ENCODE peak calls at places on chromosome 6, in eight cellular contexts. One of them, this sample, is unnamed.

GRCh38 chr6:99743647-99744046 is 137.0 kb downstream of the PRDM13 start:
- DNase-seq in neural progenitor cell: no peak
- DNase-seq in HCT116: no peak
- DNase-seq in MM.1S: no peak
- DNase-seq in SK-N-SH: no peak
- DNase-seq in hepatocyte: no peak
- DNase-seq in PC-3: no peak
- DNase-seq in GM23248: no peak
- DNase-seq in this sample: no peak

GRCh38 chr6:108767418-108768175 is 80.6 kb upstream of the ARMC2 start:
- DNase-seq in HCT116: no peak
- DNase-seq in hepatocyte: no peak
- DNase-seq in MM.1S: peak
- DNase-seq in GM23248: no peak
- DNase-seq in neural progenitor cell: no peak
- DNase-seq in SK-N-SH: no peak
- DNase-seq in PC-3: no peak
- DNase-seq in this sample: no peak

GRCh38 chr6:72622094-72622540 is 253 bp downstream of the KCNQ5 start:
- DNase-seq in HCT116: no peak
- DNase-seq in neural progenitor cell: peak
- DNase-seq in PC-3: no peak
- DNase-seq in hepatocyte: peak
- DNase-seq in SK-N-SH: peak
- DNase-seq in MM.1S: peak
- DNase-seq in GM23248: peak
- DNase-seq in this sample: peak

GRCh38 chr6:12010635-12011275 is 1.4 kb upstream of the HIVEP1 start:
- DNase-seq in SK-N-SH: peak
- DNase-seq in GM23248: peak
- DNase-seq in HCT116: no peak
- DNase-seq in PC-3: no peak
- DNase-seq in neural progenitor cell: peak
- DNase-seq in hepatocyte: peak
- DNase-seq in MM.1S: peak
- DNase-seq in this sample: peak

GRCh38 chr6:39037707-39038106 is 10.9 kb upstream of the GLP1R start:
- DNase-seq in hepatocyte: no peak
- DNase-seq in neural progenitor cell: no peak
- DNase-seq in MM.1S: no peak
- DNase-seq in PC-3: no peak
- DNase-seq in GM23248: no peak
- DNase-seq in HCT116: no peak
- DNase-seq in SK-N-SH: no peak
- DNase-seq in this sample: no peak

GRCh38 chr6:7000825-7001777 is 106.7 kb upstream of the RREB1 start:
- DNase-seq in MM.1S: no peak
- DNase-seq in neural progenitor cell: no peak
- DNase-seq in HCT116: no peak
- DNase-seq in hepatocyte: no peak
- DNase-seq in GM23248: no peak
- DNase-seq in PC-3: peak
- DNase-seq in SK-N-SH: no peak
- DNase-seq in this sample: no peak

GRCh38 chr6:11363881-11364576 is 131.6 kb upstream of the NEDD9 start:
- DNase-seq in PC-3: no peak
- DNase-seq in SK-N-SH: no peak
- DNase-seq in neural progenitor cell: no peak
- DNase-seq in hepatocyte: no peak
- DNase-seq in HCT116: no peak
- DNase-seq in GM23248: no peak
- DNase-seq in MM.1S: no peak
- DNase-seq in this sample: no peak

GRCh38 chr6:111764238-111765182 is 108.7 kb downstream of the FYN start:
- DNase-seq in SK-N-SH: no peak
- DNase-seq in MM.1S: no peak
- DNase-seq in HCT116: no peak
- DNase-seq in neural progenitor cell: peak
- DNase-seq in hepatocyte: no peak
- DNase-seq in PC-3: no peak
- DNase-seq in GM23248: no peak
- DNase-seq in this sample: peak

GRCh38 chr6:116633685-116634084 is 17.4 kb downstream of the RSPH4A start:
- DNase-seq in GM23248: peak
- DNase-seq in HCT116: no peak
- DNase-seq in MM.1S: peak
- DNase-seq in PC-3: peak
- DNase-seq in neural progenitor cell: peak
- DNase-seq in SK-N-SH: peak
- DNase-seq in hepatocyte: peak
- DNase-seq in this sample: peak

GRCh38 chr6:160767019-160767646 is 65.1 kb downstream of the PLG start:
- DNase-seq in MM.1S: peak
- DNase-seq in GM23248: peak
- DNase-seq in HCT116: no peak
- DNase-seq in neural progenitor cell: peak
- DNase-seq in hepatocyte: peak
- DNase-seq in SK-N-SH: peak
- DNase-seq in PC-3: peak
- DNase-seq in this sample: peak

GRCh38 chr6:21935561-21936028 is 342.0 kb downstream of the SOX4 start:
- DNase-seq in HCT116: peak
- DNase-seq in GM23248: peak
- DNase-seq in MM.1S: no peak
- DNase-seq in SK-N-SH: no peak
- DNase-seq in neural progenitor cell: peak
- DNase-seq in hepatocyte: no peak
- DNase-seq in PC-3: peak
- DNase-seq in this sample: peak

GRCh38 chr6:158645064-158646022 is 800 bp upstream of the DYNLT1 start:
- DNase-seq in neural progenitor cell: no peak
- DNase-seq in PC-3: peak
- DNase-seq in SK-N-SH: no peak
- DNase-seq in GM23248: no peak
- DNase-seq in hepatocyte: no peak
- DNase-seq in MM.1S: peak
- DNase-seq in HCT116: no peak
- DNase-seq in this sample: no peak

GRCh38 chr6:158649289-158650143 is at the start of gene SYTL3:
- DNase-seq in neural progenitor cell: no peak
- DNase-seq in PC-3: no peak
- DNase-seq in MM.1S: peak
- DNase-seq in HCT116: no peak
- DNase-seq in SK-N-SH: no peak
- DNase-seq in GM23248: peak
- DNase-seq in hepatocyte: no peak
- DNase-seq in this sample: no peak

GRCh38 chr6:158646023-158646888 is 1.7 kb upstream of the DYNLT1 start:
- DNase-seq in SK-N-SH: no peak
- DNase-seq in GM23248: no peak
- DNase-seq in HCT116: no peak
- DNase-seq in hepatocyte: peak
- DNase-seq in PC-3: peak
- DNase-seq in neural progenitor cell: no peak
- DNase-seq in MM.1S: no peak
- DNase-seq in this sample: no peak

GRCh38 chr6:158647501-158647900 is 2.4 kb upstream of the SYTL3 start:
- DNase-seq in PC-3: no peak
- DNase-seq in hepatocyte: no peak
- DNase-seq in MM.1S: no peak
- DNase-seq in SK-N-SH: no peak
- DNase-seq in HCT116: no peak
- DNase-seq in neural progenitor cell: no peak
- DNase-seq in GM23248: no peak
- DNase-seq in this sample: no peak

GRCh38 chr6:158648682-158649131 is 1.1 kb upstream of the SYTL3 start:
- DNase-seq in SK-N-SH: no peak
- DNase-seq in GM23248: peak
- DNase-seq in hepatocyte: peak
- DNase-seq in MM.1S: no peak
- DNase-seq in neural progenitor cell: no peak
- DNase-seq in HCT116: no peak
- DNase-seq in PC-3: peak
- DNase-seq in this sample: no peak
- TF ChIP-seq EZH2phosphoT487 in SK-N-SH: no peak
- TF ChIP-seq EZH2phosphoT487 in GM23248: no peak
- TF ChIP-seq EZH2phosphoT487 in hepatocyte: no peak
- TF ChIP-seq EZH2phosphoT487 in MM.1S: no peak
- TF ChIP-seq EZH2phosphoT487 in neural progenitor cell: no peak
- TF ChIP-seq EZH2phosphoT487 in HCT116: no peak
- TF ChIP-seq EZH2phosphoT487 in PC-3: no peak
- TF ChIP-seq EZH2phosphoT487 in this sample: no peak

DNA sequence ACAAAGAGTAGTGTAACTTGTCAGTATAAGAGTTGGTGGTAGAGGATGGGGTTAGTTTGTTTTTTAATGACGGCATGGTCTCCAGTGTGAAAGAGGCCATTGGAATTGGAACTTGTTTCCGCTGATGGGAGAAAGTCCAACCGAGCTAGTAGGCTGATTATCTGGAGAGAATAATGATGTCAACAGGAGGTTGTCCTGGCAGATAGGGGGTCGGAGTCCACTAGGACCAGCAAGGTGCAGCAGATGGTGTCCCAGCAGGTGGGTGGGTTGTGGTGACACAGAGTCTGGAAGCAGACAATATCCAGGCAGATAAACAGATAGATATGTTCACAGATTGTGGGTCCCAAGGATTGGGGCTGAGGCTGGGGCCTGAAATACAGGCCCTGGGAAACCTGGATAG is 35.1 kb downstream of the PKIB start:
- DNase-seq in neural progenitor cell: no peak
- DNase-seq in PC-3: no peak
- DNase-seq in GM23248: no peak
- DNase-seq in MM.1S: no peak
- DNase-seq in HCT116: no peak
- DNase-seq in SK-N-SH: no peak
- DNase-seq in hepatocyte: peak
- DNase-seq in this sample: no peak
- TF ChIP-seq EZH2phosphoT487 in neural progenitor cell: no peak
- TF ChIP-seq EZH2phosphoT487 in PC-3: no peak
- TF ChIP-seq EZH2phosphoT487 in GM23248: no peak
- TF ChIP-seq EZH2phosphoT487 in MM.1S: no peak
- TF ChIP-seq EZH2phosphoT487 in HCT116: no peak
- TF ChIP-seq EZH2phosphoT487 in SK-N-SH: no peak
- TF ChIP-seq EZH2phosphoT487 in hepatocyte: no peak
- TF ChIP-seq EZH2phosphoT487 in this sample: no peak

GRCh38 chr6:28643017-28643740 is 117.5 kb downstream of the GPX5 start:
- DNase-seq in MM.1S: peak
- DNase-seq in SK-N-SH: peak
- DNase-seq in neural progenitor cell: peak
- DNase-seq in hepatocyte: peak
- DNase-seq in GM23248: peak
- DNase-seq in PC-3: peak
- DNase-seq in HCT116: peak
- DNase-seq in this sample: peak
- TF ChIP-seq EZH2phosphoT487 in MM.1S: no peak
- TF ChIP-seq EZH2phosphoT487 in SK-N-SH: no peak
- TF ChIP-seq EZH2phosphoT487 in neural progenitor cell: no peak
- TF ChIP-seq EZH2phosphoT487 in hepatocyte: no peak
- TF ChIP-seq EZH2phosphoT487 in GM23248: no peak
- TF ChIP-seq EZH2phosphoT487 in PC-3: no peak
- TF ChIP-seq EZH2phosphoT487 in HCT116: no peak
- TF ChIP-seq EZH2phosphoT487 in this sample: no peak

GRCh38 chr6:13589801-13590200 is 15.4 kb downstream of the SIRT5 start:
- DNase-seq in PC-3: no peak
- DNase-seq in hepatocyte: no peak
- DNase-seq in MM.1S: no peak
- DNase-seq in neural progenitor cell: no peak
- DNase-seq in SK-N-SH: no peak
- DNase-seq in HCT116: no peak
- DNase-seq in GM23248: no peak
- DNase-seq in this sample: no peak

GRCh38 chr6:13581700-13582229 is 7.4 kb downstream of the SIRT5 start:
- DNase-seq in hepatocyte: no peak
- DNase-seq in PC-3: no peak
- DNase-seq in neural progenitor cell: no peak
- DNase-seq in MM.1S: no peak
- DNase-seq in GM23248: no peak
- DNase-seq in HCT116: no peak
- DNase-seq in SK-N-SH: no peak
- DNase-seq in this sample: no peak

GRCh38 chr6:13591205-13591921 is 17.0 kb downstream of the SIRT5 start:
- DNase-seq in hepatocyte: no peak
- DNase-seq in HCT116: no peak
- DNase-seq in PC-3: no peak
- DNase-seq in neural progenitor cell: no peak
- DNase-seq in GM23248: no peak
- DNase-seq in MM.1S: no peak
- DNase-seq in SK-N-SH: no peak
- DNase-seq in this sample: no peak

GRCh38 chr6:13590574-13591153 is 16.3 kb downstream of the SIRT5 start:
- DNase-seq in MM.1S: no peak
- DNase-seq in SK-N-SH: no peak
- DNase-seq in HCT116: no peak
- DNase-seq in neural progenitor cell: no peak
- DNase-seq in GM23248: no peak
- DNase-seq in PC-3: no peak
- DNase-seq in hepatocyte: no peak
- DNase-seq in this sample: no peak

DNA sequence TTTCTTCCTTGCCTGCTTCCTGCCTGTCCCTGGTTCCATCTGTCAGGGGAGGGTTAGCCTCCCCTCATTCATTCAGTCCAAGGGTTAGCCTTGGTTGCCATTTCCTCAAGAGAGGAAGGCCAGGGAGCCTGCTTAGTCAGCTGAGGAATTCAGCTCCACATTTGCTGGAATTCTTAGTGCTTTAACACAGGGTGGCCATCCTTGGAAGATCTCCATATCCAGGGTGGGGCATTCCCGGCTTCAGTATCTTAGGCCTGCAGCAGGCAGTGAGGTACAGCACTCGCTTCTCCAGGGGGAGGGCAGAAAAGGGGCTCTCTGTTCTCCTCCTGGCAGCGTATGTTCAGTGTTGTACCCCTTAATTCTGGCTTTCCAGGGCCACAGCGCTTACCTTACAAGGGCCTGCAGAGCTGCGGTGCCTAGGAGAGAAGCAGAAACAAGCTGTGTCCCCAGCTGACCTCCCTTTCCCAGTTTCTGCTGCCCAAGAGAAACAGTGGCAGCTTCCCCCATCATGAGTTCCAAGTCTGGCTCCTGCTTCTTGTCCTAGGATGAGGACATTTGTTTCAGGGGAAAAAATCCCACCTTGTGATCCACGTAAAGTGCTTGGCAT is 12.6 kb downstream of the SIRT5 start:
- DNase-seq in PC-3: no peak
- DNase-seq in neural progenitor cell: no peak
- DNase-seq in hepatocyte: no peak
- DNase-seq in MM.1S: no peak
- DNase-seq in HCT116: no peak
- DNase-seq in GM23248: peak
- DNase-seq in SK-N-SH: no peak
- DNase-seq in this sample: no peak
- TF ChIP-seq EZH2phosphoT487 in PC-3: no peak
- TF ChIP-seq EZH2phosphoT487 in neural progenitor cell: no peak
- TF ChIP-seq EZH2phosphoT487 in hepatocyte: no peak
- TF ChIP-seq EZH2phosphoT487 in MM.1S: no peak
- TF ChIP-seq EZH2phosphoT487 in HCT116: no peak
- TF ChIP-seq EZH2phosphoT487 in GM23248: no peak
- TF ChIP-seq EZH2phosphoT487 in SK-N-SH: no peak
- TF ChIP-seq EZH2phosphoT487 in this sample: no peak

DNA sequence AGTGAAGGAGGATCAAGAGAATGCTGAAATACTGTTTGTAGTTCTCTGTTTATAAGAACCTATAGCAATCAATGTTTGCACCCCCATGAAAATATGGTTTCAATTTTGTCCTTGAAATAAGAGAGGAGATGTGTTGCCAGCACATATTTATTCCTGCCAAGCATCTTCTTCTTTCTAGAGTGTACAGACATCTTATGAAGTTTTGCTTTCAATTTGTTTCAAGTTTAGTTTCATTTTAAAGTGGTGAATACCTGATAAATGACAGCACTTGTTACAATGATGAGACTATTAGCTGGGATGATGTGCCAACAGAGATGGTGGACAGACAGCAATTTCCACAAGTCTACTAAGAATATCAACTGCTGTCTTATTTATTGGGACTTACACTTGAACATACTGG is 39.2 kb upstream of the CENPW start:
- DNase-seq in PC-3: no peak
- DNase-seq in MM.1S: peak
- DNase-seq in GM23248: no peak
- DNase-seq in hepatocyte: no peak
- DNase-seq in HCT116: no peak
- DNase-seq in neural progenitor cell: no peak
- DNase-seq in SK-N-SH: no peak
- DNase-seq in this sample: no peak
- TF ChIP-seq EZH2phosphoT487 in PC-3: no peak
- TF ChIP-seq EZH2phosphoT487 in MM.1S: no peak
- TF ChIP-seq EZH2phosphoT487 in GM23248: no peak
- TF ChIP-seq EZH2phosphoT487 in hepatocyte: no peak
- TF ChIP-seq EZH2phosphoT487 in HCT116: no peak
- TF ChIP-seq EZH2phosphoT487 in neural progenitor cell: no peak
- TF ChIP-seq EZH2phosphoT487 in SK-N-SH: no peak
- TF ChIP-seq EZH2phosphoT487 in this sample: no peak

This sample was measured in GM23338.